ENCODE peak calls at places on chromosomes 5 and 9, in nine cellular contexts. S, P, C, Z, L, X, T, J and O are unnamed samples. For H3K4me1, the result is how much of the 10 kb centered on the place peaks cover.

GRCh38 chr9:132241840-132242620 is 80.2 kb downstream of the NTNG2 start:
- DNase-seq in S (no peak), P (peak), C (no peak), Z (peak), L (no peak), X (peak), T (peak), J (peak), O (no peak)

GRCh38 chr9:12684923-12685468 is 8.2 kb upstream of the TYRP1 start:
- DNase-seq in S (peak), P (no peak), C (no peak), Z (no peak), L (no peak), X (no peak), T (no peak), J (no peak), O (peak)

GRCh38 chr9:106862115-106862945 is 636 bp upstream of the ZNF462 start:
- DNase-seq in S (peak), P (no peak), C (peak), Z (no peak), L (peak), X (peak), T (peak), J (peak), O (peak)

GRCh38 chr5:149162401-149163084 is 21.2 kb downstream of the ABLIM3 start:
- DNase-seq in S (peak), P (no peak), C (no peak), Z (no peak), L (no peak), X (no peak), T (no peak), J (no peak), O (no peak)

GRCh38 chr9:82989949-82990348 is 73.0 kb downstream of the RASEF start:
- DNase-seq in S (no peak), P (no peak), C (no peak), Z (no peak), L (no peak), X (no peak), T (no peak), J (no peak), O (no peak)

GRCh38 chr9:79185866-79186265 is 385.9 kb upstream of the TLE4 start:
- DNase-seq in S (peak), P (no peak), C (no peak), Z (no peak), L (peak), X (no peak), T (no peak), J (no peak), O (no peak)

GRCh38 chr5:170451764-170452365 is 52.0 kb upstream of the KCNIP1 start:
- DNase-seq in S (peak), P (no peak), C (no peak), Z (no peak), L (peak), X (no peak), T (no peak), J (no peak), O (no peak)

GRCh38 chr9:129716091-129716490 is 36.8 kb downstream of the PTGES start:
- DNase-seq in S (peak), P (no peak), C (no peak), Z (no peak), L (peak), X (no peak), T (no peak), J (no peak), O (no peak)

GRCh38 chr5:111772456-111772855 is 15.5 kb upstream of the NREP start:
- DNase-seq in S (peak), P (no peak), C (no peak), Z (no peak), L (no peak), X (no peak), T (peak), J (no peak), O (no peak)

GRCh38 chr5:59845733-59846132 is 47.8 kb downstream of the PDE4D start:
- DNase-seq in S (peak), P (no peak), C (no peak), Z (no peak), L (peak), X (no peak), T (no peak), J (no peak), O (no peak)

GRCh38 chr5:173573126-173573960 is 43.1 kb downstream of the BOD1 start:
- DNase-seq in S (peak), P (peak), C (peak), Z (peak), L (peak), X (peak), T (peak), J (peak), O (peak)

GRCh38 chr9:4020038-4020746 is 279.7 kb downstream of the GLIS3 start:
- DNase-seq in S (peak), P (no peak), C (no peak), Z (no peak), L (peak), X (no peak), T (no peak), J (no peak), O (no peak)

GRCh38 chr5:121681200-121681855 is 170.4 kb upstream of the FTMT start:
- DNase-seq in S (no peak), P (no peak), C (no peak), Z (no peak), L (no peak), X (no peak), T (no peak), J (no peak), O (no peak)

GRCh38 chr5:9196403-9197224 is 349.3 kb downstream of the SEMA5A start:
- DNase-seq in S (peak), P (no peak), C (no peak), Z (no peak), L (peak), X (no peak), T (no peak), J (no peak), O (no peak)

GRCh38 chr9:116365056-116365471 is 211.5 kb downstream of the PAPPA start:
- DNase-seq in S (peak), P (no peak), C (peak), Z (peak), L (peak), X (peak), T (peak), J (no peak), O (no peak)

GRCh38 chr9:129574911-129575574 is 45.9 kb downstream of the C9orf50 start:
- DNase-seq in S (peak), P (no peak), C (no peak), Z (no peak), L (peak), X (no peak), T (no peak), J (no peak), O (no peak)

GRCh38 chr5:78819707-78820106 is 165.4 kb downstream of the ARSB start:
- DNase-seq in S (no peak), P (no peak), C (no peak), Z (no peak), L (no peak), X (no peak), T (no peak), J (no peak), O (no peak)

GRCh38 chr5:11719888-11720481 is 184.3 kb downstream of the CTNND2 start:
- DNase-seq in S (no peak), P (no peak), C (peak), Z (peak), L (peak), X (no peak), T (peak), J (peak), O (no peak)

GRCh38 chr5:35285011-35285410 is 54.7 kb upstream of the PRLR start:
- DNase-seq in S (no peak), P (no peak), C (no peak), Z (no peak), L (peak), X (no peak), T (no peak), J (no peak), O (no peak)

GRCh38 chr5:134992148-134992547 is 24.4 kb downstream of the CATSPER3 start:
- DNase-seq in S (no peak), P (no peak), C (no peak), Z (no peak), L (no peak), X (no peak), T (no peak), J (no peak), O (no peak)

GRCh38 chr9:29802454-29802853 is 2229.2 kb upstream of the C9orf72 start:
- DNase-seq in S (no peak), P (no peak), C (no peak), Z (no peak), L (no peak), X (no peak), T (no peak), J (no peak), O (no peak)

GRCh38 chr9:99785010-99785590 is 36.6 kb upstream of the NR4A3 start:
- DNase-seq in S (no peak), P (no peak), C (no peak), Z (no peak), L (no peak), X (no peak), T (no peak), J (no peak), O (no peak)

GRCh38 chr5:136522217-136522956 is 157.0 kb upstream of the TRPC7 start:
- DNase-seq in S (no peak), P (no peak), C (no peak), Z (no peak), L (no peak), X (no peak), T (no peak), J (no peak), O (no peak)

GRCh38 chr9:16921855-16922254 is 51.4 kb upstream of the BNC2 start:
- DNase-seq in S (no peak), P (no peak), C (no peak), Z (no peak), L (no peak), X (no peak), T (peak), J (no peak), O (no peak)

GRCh38 chr5:113510836-113511451 is 2.5 kb upstream of the YTHDC2 start:
- DNase-seq in S (peak), P (no peak), C (no peak), Z (no peak), L (peak), X (no peak), T (no peak), J (no peak), O (peak)

GRCh38 chr9:82797539-82797938 is 265.4 kb downstream of the RASEF start:
- DNase-seq in S (no peak), P (no peak), C (peak), Z (peak), L (no peak), X (no peak), T (peak), J (no peak), O (no peak)

GRCh38 chr5:64341340-64341739 is 164.5 kb upstream of the RGS7BP start:
- DNase-seq in S (no peak), P (no peak), C (no peak), Z (no peak), L (no peak), X (no peak), T (no peak), J (no peak), O (no peak)

GRCh38 chr9:134811673-134812668 is 68.6 kb upstream of the FCN2 start:
- DNase-seq in S (peak), P (no peak), C (no peak), Z (no peak), L (peak), X (no peak), T (peak), J (no peak), O (no peak)

GRCh38 chr5:159902444-159903121 is 13.7 kb upstream of the ADRA1B start:
- DNase-seq in S (peak), P (no peak), C (no peak), Z (no peak), L (no peak), X (no peak), T (no peak), J (peak), O (no peak)

GRCh38 chr9:136341042-136341655 is 13.8 kb downstream of the GPSM1 start:
- DNase-seq in S (no peak), P (no peak), C (no peak), Z (peak), L (no peak), X (no peak), T (no peak), J (no peak), O (no peak)

GRCh38 chr9:132020272-132020671 is 59.4 kb downstream of the MED27 start:
- DNase-seq in S (no peak), P (no peak), C (no peak), Z (no peak), L (no peak), X (no peak), T (no peak), J (no peak), O (peak)

GRCh38 chr5:111518747-111519146 is 6.4 kb upstream of the STARD4 start:
- DNase-seq in S (no peak), P (no peak), C (no peak), Z (no peak), L (no peak), X (no peak), T (no peak), J (no peak), O (no peak)

GRCh38 chr5:172524573-172525021 is 70.3 kb upstream of the SH3PXD2B start:
- DNase-seq in S (no peak), P (no peak), C (no peak), Z (no peak), L (no peak), X (peak), T (no peak), J (no peak), O (no peak)

GRCh38 chr5:6758201-6758600 is 45.0 kb downstream of the TENT4A start:
- DNase-seq in S (no peak), P (no peak), C (no peak), Z (no peak), L (no peak), X (no peak), T (no peak), J (no peak), O (no peak)

DNA sequence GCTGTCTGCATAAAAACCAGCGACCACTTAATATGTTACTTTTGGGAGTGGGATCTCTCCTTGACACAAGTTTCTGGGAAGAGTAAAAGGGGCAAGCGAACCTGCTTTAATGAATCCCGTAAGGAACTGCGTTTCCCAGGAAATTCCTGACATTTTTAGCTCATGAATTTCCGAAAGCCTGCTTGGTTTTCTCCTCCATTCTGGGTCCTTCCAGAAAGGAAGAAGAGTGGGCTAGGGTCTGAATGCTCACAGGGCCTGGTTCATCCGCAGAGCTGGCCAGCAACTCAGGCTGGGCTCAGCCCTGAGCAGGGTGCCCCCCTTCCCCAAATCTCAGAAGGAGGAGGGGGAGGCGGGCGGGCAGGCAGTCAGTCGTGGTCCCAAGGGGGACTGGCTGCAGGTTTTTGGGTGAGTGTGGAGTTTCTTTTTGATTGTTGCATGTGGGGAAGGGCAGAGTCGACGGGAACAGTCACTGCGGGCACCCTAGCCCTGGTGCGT is 1.2 kb upstream of the PURA start:
- DNase-seq in S (peak), P (no peak), C (peak), Z (no peak), L (peak), X (no peak), T (peak), J (no peak), O (no peak)
- H3K4me1 ChIP-seq in S (under half), P (under half), C (half or more), Z (half or more), L (half or more), X (under half), T (under half), J (half or more), O (under half)

DNA sequence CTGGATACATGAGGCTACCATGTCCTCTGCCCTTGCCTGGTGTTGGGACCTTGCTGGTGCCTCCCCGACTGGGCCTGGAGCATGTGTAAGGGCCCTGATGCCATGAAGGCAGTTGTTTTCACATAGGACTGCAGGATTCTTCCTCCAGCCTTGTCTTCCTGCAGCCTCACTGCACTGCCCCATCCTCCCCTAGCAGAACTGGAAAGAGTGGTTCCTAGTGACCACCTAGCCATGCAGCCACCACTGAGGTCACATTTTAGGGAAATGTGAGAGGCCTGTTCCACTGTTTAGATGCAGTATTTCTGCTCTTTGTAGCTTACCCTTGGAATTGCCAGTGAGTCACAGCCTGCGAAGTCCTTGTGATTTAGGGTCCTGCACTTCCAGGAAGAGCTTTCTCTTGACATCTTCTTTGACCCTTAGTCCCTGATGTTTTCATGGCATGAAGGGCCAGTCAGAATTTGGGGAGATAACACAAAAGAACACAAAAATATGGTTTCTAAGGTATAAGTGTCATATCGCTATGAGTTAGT is 24.2 kb upstream of the TNFAIP8 start:
- DNase-seq in S (no peak), P (no peak), C (no peak), Z (no peak), L (no peak), X (no peak), T (no peak), J (no peak), O (no peak)
- H3K4me1 ChIP-seq in S (under half), P (half or more), C (under half), Z (half or more), L (under half), X (under half), T (under half), J (under half), O (under half)

DNA sequence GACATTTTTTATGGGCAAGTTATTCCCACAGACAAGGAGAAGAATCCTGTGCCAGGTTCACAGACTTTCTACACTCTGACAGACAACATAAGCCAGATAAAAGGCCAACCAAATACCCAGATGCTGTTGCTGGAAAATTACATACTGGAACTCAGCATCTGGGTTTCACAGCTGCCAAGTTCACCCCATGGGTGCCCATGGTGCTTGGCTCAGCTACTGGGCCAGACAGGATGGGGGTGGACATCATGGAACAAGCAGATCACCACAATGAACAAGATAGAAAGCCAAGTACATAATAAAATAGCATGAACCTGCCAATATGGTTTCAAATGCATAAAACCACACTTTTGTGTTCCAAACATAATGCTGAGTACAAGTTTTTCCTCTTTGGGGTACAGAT is 999.8 kb downstream of the NR2F1-AS1 start:
- DNase-seq in S (no peak), P (no peak), C (no peak), Z (no peak), L (no peak), X (no peak), T (no peak), J (no peak), O (no peak)
- H3K4me1 ChIP-seq in S (under half), P (under half), C (under half), Z (under half), L (under half), X (under half), T (under half), J (under half), O (under half)

GRCh38 chr9:121731090-121731489 is 79.7 kb downstream of the DAB2IP start:
- DNase-seq in S (no peak), P (no peak), C (no peak), Z (no peak), L (no peak), X (no peak), T (no peak), J (no peak), O (no peak)

GRCh38 chr9:121732383-121732782 is 80.9 kb downstream of the DAB2IP start:
- DNase-seq in S (no peak), P (no peak), C (no peak), Z (no peak), L (no peak), X (no peak), T (no peak), J (no peak), O (no peak)

GRCh38 chr9:121732886-121733285 is 81.5 kb downstream of the DAB2IP start:
- DNase-seq in S (no peak), P (no peak), C (no peak), Z (no peak), L (no peak), X (no peak), T (no peak), J (peak), O (no peak)

GRCh38 chr9:121730188-121730587 is 78.8 kb downstream of the DAB2IP start:
- DNase-seq in S (no peak), P (no peak), C (no peak), Z (no peak), L (no peak), X (no peak), T (no peak), J (no peak), O (no peak)

DNA sequence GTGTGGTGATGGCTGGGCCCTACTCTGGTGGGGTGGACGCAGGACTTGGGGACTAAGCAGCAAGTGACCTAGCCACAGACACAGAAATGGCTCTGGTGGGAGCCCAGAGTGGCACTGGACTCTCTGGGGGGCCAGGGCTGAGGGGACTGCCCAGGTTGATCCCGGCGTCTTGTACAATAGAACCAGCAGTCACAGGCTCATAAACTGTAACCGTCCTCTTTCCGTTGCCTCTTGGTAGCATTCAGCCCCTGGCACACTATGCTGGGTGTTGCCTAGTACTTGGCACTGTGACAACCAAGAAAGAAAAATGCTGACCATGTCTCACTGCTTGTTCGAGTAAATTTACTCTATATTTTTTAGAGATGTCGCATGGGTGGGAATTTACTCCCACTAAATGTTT is 80.5 kb downstream of the DAB2IP start:
- DNase-seq in S (no peak), P (no peak), C (no peak), Z (no peak), L (no peak), X (no peak), T (no peak), J (no peak), O (no peak)
- H3K4me1 ChIP-seq in S (under half), P (under half), C (half or more), Z (half or more), L (under half), X (under half), T (under half), J (half or more), O (under half)

GRCh38 chr9:34555435-34556230 is 32.8 kb upstream of the ENHO start:
- DNase-seq in S (no peak), P (no peak), C (no peak), Z (no peak), L (no peak), X (no peak), T (no peak), J (no peak), O (no peak)
- H3K4me1 ChIP-seq in S (under half), P (under half), C (under half), Z (under half), L (under half), X (under half), T (under half), J (under half), O (under half)

GRCh38 chr5:131228646-131229045 is 35.2 kb upstream of the CDC42SE2 start:
- DNase-seq in S (no peak), P (no peak), C (no peak), Z (no peak), L (no peak), X (no peak), T (no peak), J (no peak), O (no peak)
- H3K4me1 ChIP-seq in S (under half), P (under half), C (under half), Z (under half), L (under half), X (under half), T (under half), J (under half), O (under half)